ENCODE peak calls at places on chromosomes 12 and 14, in eight cellular contexts. Y is NCI-H524; K is stimulated activated CD8-positive, alpha-beta memory T cell treated with anti-CD3 and anti-CD28 coated beads, Interleukin-15, amount 100 ng/mL, for 24 hours; D is erythroblast; I is RWPE1; F is T-helper 17 cell; N is EL; C is upper lobe of right lung. S is an unnamed sample.

GRCh38 chr12:116127858-116128257 is 149.6 kb downstream of the MED13L start:
- DNase-seq in I (no peak), Y (no peak), K (no peak), D (no peak), C (no peak), F (no peak), N (no peak), S (no peak)

GRCh38 chr12:16726879-16727278 is 120.9 kb upstream of the LMO3 start:
- DNase-seq in C (no peak), K (no peak), Y (no peak), N (no peak), I (no peak), F (no peak), D (no peak), S (no peak)

GRCh38 chr14:102055181-102055901 is 31.5 kb downstream of the HSP90AA1 start:
- DNase-seq in C (no peak), F (no peak), K (no peak), N (peak; percentile 88), I (peak; percentile 82), D (no peak), Y (no peak), S (no peak)

GRCh38 chr12:120936197-120936596 is 32.0 kb upstream of the SPPL3 start:
- DNase-seq in N (no peak), C (no peak), K (no peak), D (no peak), Y (no peak), F (no peak), I (no peak), S (no peak)

GRCh38 chr14:36268957-36269734 is 51.3 kb downstream of the MBIP start:
- DNase-seq in C (no peak), D (no peak), I (no peak), Y (peak; percentile 41), F (no peak), N (no peak), K (no peak), S (peak; percentile 93)

GRCh38 chr12:65742481-65742971 is 81.8 kb upstream of the HMGA2 start:
- DNase-seq in N (peak; percentile 57), I (peak; percentile 56), K (no peak), D (no peak), F (no peak), C (no peak), Y (peak; percentile 58), S (no peak)

GRCh38 chr14:92610849-92611271 is 97.3 kb downstream of the RIN3 start:
- DNase-seq in K (no peak), Y (no peak), C (no peak), D (no peak), N (no peak), F (no peak), I (no peak), S (no peak)

GRCh38 chr14:61614693-61615092 is 80.6 kb upstream of the HIF1A start:
- DNase-seq in F (no peak), I (no peak), K (no peak), C (no peak), N (no peak), Y (no peak), D (no peak), S (no peak)

GRCh38 chr12:76621582-76622024 is 62.0 kb upstream of the OSBPL8 start:
- DNase-seq in C (no peak), I (peak; percentile 60), K (peak; percentile 35), N (peak; percentile 68), D (peak; percentile 87), F (peak; percentile 22), Y (peak; percentile 65), S (peak; percentile 89)

GRCh38 chr12:11823043-11823442 is 173.6 kb downstream of the ETV6 start:
- DNase-seq in F (no peak), K (no peak), C (no peak), Y (no peak), D (no peak), N (peak; percentile 87), I (no peak), S (no peak)

GRCh38 chr14:105492966-105493871 is 2.2 kb downstream of the TEDC1 start:
- DNase-seq in F (no peak), Y (no peak), K (no peak), I (no peak), D (no peak), C (peak; percentile 63), N (no peak), S (no peak)

GRCh38 chr12:91778091-91778819 is 367.4 kb downstream of the BTG1 start:
- DNase-seq in D (no peak), I (no peak), N (peak; percentile 8), C (no peak), Y (no peak), F (no peak), K (no peak), S (no peak)

GRCh38 chr14:29339491-29339890 is 572.9 kb downstream of the FOXG1 start:
- DNase-seq in C (no peak), F (no peak), N (peak; percentile 28), D (no peak), Y (no peak), K (no peak), I (peak; percentile 13), S (no peak)

GRCh38 chr14:101471723-101472517 is 89.4 kb upstream of the DIO3 start:
- DNase-seq in C (peak; percentile 47), D (no peak), I (no peak), Y (no peak), N (no peak), F (no peak), K (no peak), S (no peak)

S was measured in NCI-H748 treated with DMSO at 0.1 percent for 48 hours.